ENCODE peak calls at places on chromosomes 3 and 15, in six cellular contexts. Z is astrocyte, C is NCI-H748 treated with DMSO at 0.1 percent for 48 hours, S is psoas muscle, V is aorta, J is NCI-H524. A is an unnamed sample.

GRCh38 chr15:63231717-63232116 is 42.3 kb downstream of the RAB8B start:
- DNase-seq in Z (no peak), C (no peak), S (no peak), V (no peak), J (no peak), A (no peak)

GRCh38 chr15:49558924-49559323 is 61.7 kb downstream of the FAM227B start:
- DNase-seq in Z (no peak), C (no peak), S (no peak), V (no peak), J (no peak), A (no peak)

GRCh38 chr3:11057655-11058054 is 65.1 kb downstream of the SLC6A1 start:
- DNase-seq in Z (no peak), C (no peak), S (no peak), V (no peak), J (no peak), A (no peak)

GRCh38 chr15:85834651-85835050 is 39.9 kb upstream of the KLHL25 start:
- DNase-seq in Z (no peak), C (no peak), S (no peak), V (no peak), J (no peak), A (no peak)

GRCh38 chr3:105885261-105885660 is 16.4 kb upstream of the CBLB start:
- DNase-seq in Z (no peak), C (no peak), S (no peak), V (no peak), J (no peak), A (no peak)

GRCh38 chr3:47443611-47443995 is 32.1 kb downstream of the SCAP start:
- DNase-seq in Z (no peak), C (no peak), S (no peak), V (no peak), J (no peak), A (no peak)

GRCh38 chr3:46871222-46871621 is 6.3 kb upstream of the PTH1R start:
- DNase-seq in Z (no peak), C (no peak), S (no peak), V (no peak), J (no peak), A (no peak)

GRCh38 chr3:186930143-186930638 is at the start of gene ST6GAL1:
- DNase-seq in Z (peak), C (no peak), S (peak), V (peak), J (peak), A (peak)

GRCh38 chr15:71725215-71725955 is 85.0 kb upstream of the NR2E3 start:
- DNase-seq in Z (no peak), C (no peak), S (no peak), V (no peak), J (no peak), A (no peak)

GRCh38 chr3:78765671-78766485 is 1001.9 kb downstream of the ROBO1 start:
- DNase-seq in Z (no peak), C (peak), S (no peak), V (no peak), J (peak), A (no peak)

GRCh38 chr15:35173444-35174118 is 88.5 kb upstream of the NANOGP8 start:
- DNase-seq in Z (peak), C (no peak), S (no peak), V (no peak), J (no peak), A (no peak)

GRCh38 chr3:126356373-126357298 is 572 bp downstream of the KLF15 start:
- DNase-seq in Z (no peak), C (no peak), S (peak), V (peak), J (no peak), A (no peak)

GRCh38 chr15:66169023-66169422 is 84.5 kb downstream of the MEGF11 start:
- DNase-seq in Z (no peak), C (no peak), S (no peak), V (no peak), J (peak), A (no peak)

GRCh38 chr15:65818927-65819562 is 27.0 kb upstream of the DENND4A start:
- DNase-seq in Z (no peak), C (peak), S (no peak), V (no peak), J (no peak), A (no peak)

GRCh38 chr3:45204136-45204535 is 22.0 kb downstream of the TMEM158 start:
- DNase-seq in Z (peak), C (no peak), S (no peak), V (no peak), J (no peak), A (no peak)

GRCh38 chr15:70936326-70936725 is 43.7 kb downstream of the LRRC49 start:
- DNase-seq in Z (peak), C (peak), S (no peak), V (no peak), J (peak), A (no peak)

GRCh38 chr15:52698514-52698913 is 19.3 kb upstream of the ATOSA start:
- DNase-seq in Z (no peak), C (no peak), S (no peak), V (no peak), J (no peak), A (no peak)

GRCh38 chr3:42066516-42067181 is 24.5 kb upstream of the TRAK1 start:
- DNase-seq in Z (peak), C (peak), S (no peak), V (peak), J (no peak), A (no peak)

GRCh38 chr3:128242818-128243601 is 89.7 kb downstream of the EEFSEC start:
- DNase-seq in Z (no peak), C (no peak), S (no peak), V (no peak), J (no peak), A (no peak)

GRCh38 chr3:36312351-36312750 is 68.0 kb upstream of the STAC start:
- DNase-seq in Z (no peak), C (no peak), S (no peak), V (no peak), J (no peak), A (no peak)

GRCh38 chr3:71585126-71585525 is 1.6 kb upstream of the FOXP1 start:
- DNase-seq in Z (no peak), C (no peak), S (no peak), V (no peak), J (no peak), A (no peak)

GRCh38 chr3:126109860-126110235 is 25.9 kb upstream of the SLC41A3 start:
- DNase-seq in Z (no peak), C (no peak), S (no peak), V (no peak), J (no peak), A (no peak)

GRCh38 chr3:187207062-187207461 is 9.8 kb downstream of the RTP1 start:
- DNase-seq in Z (no peak), C (no peak), S (no peak), V (no peak), J (no peak), A (no peak)

GRCh38 chr15:25862087-25862468 is 1.0 kb downstream of the ATP10A start:
- DNase-seq in Z (no peak), C (no peak), S (no peak), V (peak), J (no peak), A (no peak)

GRCh38 chr15:72323752-72324151 is 3.8 kb upstream of the CELF6 start:
- DNase-seq in Z (no peak), C (no peak), S (no peak), V (no peak), J (no peak), A (no peak)

GRCh38 chr3:36736327-36736726 is 28.0 kb downstream of the DCLK3 start:
- DNase-seq in Z (peak), C (no peak), S (no peak), V (no peak), J (no peak), A (no peak)

GRCh38 chr3:42653560-42654330 is at the start of gene ZBTB47:
- DNase-seq in Z (no peak), C (no peak), S (peak), V (peak), J (no peak), A (no peak)

GRCh38 chr3:155076888-155077287 is 3.2 kb upstream of the MME start:
- DNase-seq in Z (no peak), C (no peak), S (no peak), V (no peak), J (no peak), A (no peak)

GRCh38 chr3:123343296-123344174 is 105.4 kb downstream of the ADCY5 start:
- DNase-seq in Z (no peak), C (no peak), S (no peak), V (no peak), J (no peak), A (no peak)

GRCh38 chr15:64773606-64774555 is 1.5 kb downstream of the RBPMS2 start:
- DNase-seq in Z (no peak), C (no peak), S (no peak), V (no peak), J (no peak), A (no peak)

A was measured in HCT116.